ENCODE peak calls at places on chromosomes 6 and 20, in seven cellular contexts. Z is stimulated activated CD4-positive, alpha-beta T cell treated with anti-CD3 and anti-CD28 coated beads, TNF-alpha, amount 100 ng/mL, for 48 hours; A is T-helper 1 cell; H is activated CD4-positive, alpha-beta T cell treated with anti-CD3 and anti-CD28 coated beads for 36 hours; C is HEK293T; W is astrocyte of the hippocampus; I is activated T-helper 1 cell treated with anti-CD3 and anti-CD28 coated beads, Interleukin-2, amount 50 U/mL, for 16 hours. G is an unnamed sample.
A peak's percentile ranks its signal among the peaks of the same experiment; 100 is the strongest.

GRCh38 chr6:130617658-130618057 is 209.5 kb upstream of the SMLR1 start:
- DNase-seq in Z (no peak), A (no peak), W (no peak), I (no peak), H (no peak), C (no peak), G (no peak)

GRCh38 chr6:291697-292505 is at the start of gene DUSP22:
- DNase-seq in H (peak; percentile 93), I (peak; percentile 53), A (peak; percentile 66), C (peak; percentile 96), Z (peak; percentile 67), W (peak; percentile 94), G (no peak)

GRCh38 chr6:107045733-107046312 is 17.8 kb downstream of the MTRES1 start:
- DNase-seq in Z (no peak), H (no peak), C (no peak), I (no peak), A (no peak), W (no peak), G (no peak)

GRCh38 chr20:9609892-9610502 is 95.6 kb downstream of the LAMP5 start:
- DNase-seq in W (peak; percentile 78), I (no peak), A (no peak), C (peak; percentile 42), Z (peak; percentile 22), H (peak; percentile 71), G (no peak)

GRCh38 chr6:168716581-168716980 is 275.6 kb downstream of the SMOC2 start:
- DNase-seq in H (no peak), Z (no peak), C (no peak), W (no peak), I (no peak), A (no peak), G (no peak)

GRCh38 chr6:33896391-33897192 is 92.8 kb upstream of the MLN start:
- DNase-seq in H (peak; percentile 25), A (no peak), I (no peak), W (peak; percentile 12), C (no peak), Z (no peak), G (no peak)

GRCh38 chr20:43691928-43692524 is 25.1 kb downstream of the MYBL2 start:
- DNase-seq in H (peak; percentile 81), I (no peak), W (peak; percentile 30), Z (peak; percentile 32), A (no peak), C (peak; percentile 56), G (no peak)

GRCh38 chr20:51487525-51488279 is 54.8 kb downstream of the NFATC2 start:
- DNase-seq in C (peak; percentile 21), H (peak; percentile 43), A (no peak), W (peak; percentile 91), I (no peak), Z (no peak), G (no peak)

GRCh38 chr6:148183776-148184175 is 158.9 kb upstream of the SASH1 start:
- DNase-seq in W (no peak), Z (no peak), H (no peak), C (no peak), A (no peak), I (no peak), G (no peak)

GRCh38 chr20:37727247-37727956 is 33.6 kb downstream of the CTNNBL1 start:
- DNase-seq in I (no peak), A (no peak), Z (no peak), H (no peak), C (no peak), W (no peak), G (no peak)

GRCh38 chr6:142821860-142822259 is 123.1 kb downstream of the HIVEP2 start:
- DNase-seq in W (peak; percentile 39), A (no peak), H (no peak), I (no peak), C (no peak), Z (no peak), G (no peak)

GRCh38 chr6:1608222-1608975 is 1.3 kb upstream of the FOXC1 start:
- DNase-seq in W (peak; percentile 40), Z (no peak), C (no peak), I (no peak), A (no peak), H (peak; percentile 28), G (no peak)

GRCh38 chr20:59772931-59773913 is 160.2 kb downstream of the SYCP2 start:
- DNase-seq in C (no peak), A (no peak), H (no peak), Z (no peak), I (no peak), W (no peak), G (no peak)

GRCh38 chr6:30793521-30794194 is 49.3 kb upstream of the IER3 start:
- DNase-seq in A (no peak), C (no peak), I (no peak), W (no peak), H (no peak), Z (no peak), G (no peak)

GRCh38 chr20:60008130-60008808 is 50.0 kb downstream of the CDH26 start:
- DNase-seq in W (no peak), H (peak; percentile 7), C (no peak), Z (no peak), I (no peak), A (no peak), G (no peak)

GRCh38 chr20:61810066-61810708 is 255.5 kb downstream of the TAF4 start:
- DNase-seq in H (no peak), W (no peak), A (no peak), Z (no peak), I (no peak), C (no peak), G (no peak)

GRCh38 chr20:16589623-16590022 is 16.4 kb upstream of the KIF16B start:
- DNase-seq in H (no peak), W (no peak), A (no peak), Z (no peak), I (no peak), C (no peak), G (no peak)

GRCh38 chr6:68975064-68975463 is 340.0 kb downstream of the ADGRB3 start:
- DNase-seq in Z (no peak), A (no peak), C (peak; percentile 17), I (no peak), H (no peak), W (peak; percentile 41), G (no peak)

GRCh38 chr20:10800288-10800687 is 126.5 kb upstream of the JAG1 start:
- DNase-seq in C (no peak), A (no peak), H (no peak), Z (no peak), I (no peak), W (no peak), G (no peak)

GRCh38 chr20:10466325-10466724 is 31.2 kb downstream of the SLX4IP start:
- DNase-seq in C (no peak), A (no peak), Z (no peak), I (no peak), H (no peak), W (peak; percentile 89), G (no peak)

GRCh38 chr6:108793449-108794134 is 54.6 kb upstream of the ARMC2 start:
- DNase-seq in A (no peak), W (no peak), Z (no peak), I (no peak), C (no peak), H (no peak), G (no peak)

GRCh38 chr6:127376685-127377084 is 33.3 kb upstream of the ECHDC1 start:
- DNase-seq in H (no peak), Z (no peak), C (no peak), W (no peak), I (no peak), A (no peak), G (no peak)

GRCh38 chr6:153143200-153143599 is 12.1 kb upstream of the RGS17 start:
- DNase-seq in I (no peak), H (no peak), W (no peak), C (no peak), Z (no peak), A (no peak), G (no peak)

GRCh38 chr6:40586800-40587201 is 363 bp downstream of the LRFN2 start:
- DNase-seq in H (peak; percentile 27), A (no peak), Z (no peak), W (no peak), I (no peak), C (no peak), G (no peak)

GRCh38 chr6:111478064-111478476 is 4.9 kb downstream of the REV3L start:
- DNase-seq in W (peak; percentile 50), Z (no peak), H (no peak), C (no peak), A (no peak), I (no peak), G (no peak)

GRCh38 chr6:21759721-21760120 is 166.2 kb downstream of the SOX4 start:
- DNase-seq in I (no peak), W (no peak), C (no peak), H (no peak), Z (no peak), A (no peak), G (no peak)

GRCh38 chr6:7901780-7902179 is 8.8 kb downstream of the TXNDC5 start:
- DNase-seq in I (no peak), A (no peak), C (no peak), Z (no peak), H (no peak), W (no peak), G (no peak)

GRCh38 chr6:162385980-162386379 is 341.6 kb downstream of the PRKN start:
- DNase-seq in A (no peak), Z (no peak), C (no peak), W (peak; percentile 23), I (no peak), H (no peak), G (no peak)

GRCh38 chr6:127496471-127496870 is 22.7 kb downstream of the MTCL3 start:
- DNase-seq in H (no peak), A (no peak), W (no peak), I (no peak), C (no peak), Z (no peak), G (no peak)

GRCh38 chr20:33656783-33657703 is 5.1 kb upstream of the C20orf144 start:
- DNase-seq in A (no peak), H (no peak), W (no peak), C (no peak), I (no peak), Z (no peak), G (no peak)

GRCh38 chr20:45097485-45098095 is 3.3 kb downstream of the KCNS1 start:
- DNase-seq in Z (peak; percentile 26), A (no peak), W (peak; percentile 66), I (no peak), H (peak; percentile 79), C (no peak), G (no peak)

GRCh38 chr20:60314727-60315126 is 356.5 kb downstream of the CDH26 start:
- DNase-seq in H (no peak), I (no peak), A (no peak), C (no peak), W (no peak), Z (no peak), G (no peak)

GRCh38 chr6:73309784-73310502 is 44.1 kb downstream of the DPPA5 start:
- DNase-seq in C (no peak), H (peak; percentile 79), Z (peak; percentile 37), A (peak; percentile 17), W (peak; percentile 84), I (no peak), G (no peak)

GRCh38 chr6:141988954-141989705 is 143.6 kb upstream of the GJE1 start:
- DNase-seq in C (peak; percentile 61), I (no peak), H (peak; percentile 50), W (peak; percentile 79), A (no peak), Z (no peak), G (no peak)

GRCh38 chr6:11637266-11637665 is 99.7 kb downstream of the TMEM170B start:
- DNase-seq in W (peak; percentile 57), A (no peak), H (no peak), C (no peak), Z (no peak), I (no peak), G (no peak)

G was measured in esophagus squamous epithelium.